ENCODE peak calls at places on chromosomes 4 and X, in four cellular contexts. U is upper lobe of left lung, F is body of pancreas, M is hepatocyte. N is an unnamed sample.
A peak's percentile ranks its signal among the peaks of the same experiment; 100 is the strongest.

GRCh38 chr4:124266706-124267105 is 445.8 kb downstream of the ANKRD50 start:
- DNase-seq in U (no peak), F (no peak), M (no peak), N (no peak)

GRCh38 chr4:25095756-25096552 is 64.3 kb downstream of the SEPSECS start:
- DNase-seq in U (no peak), F (no peak), M (no peak), N (no peak)

GRCh38 chr4:168484626-168485025 is 4.3 kb upstream of the DDX60L start:
- DNase-seq in U (no peak), F (no peak), M (peak; percentile 5), N (no peak)

GRCh38 chrX:8868906-8869305 is 67.7 kb upstream of the FAM9A start:
- DNase-seq in U (no peak), F (no peak), M (no peak), N (no peak)

GRCh38 chrX:154401918-154402621 is 3.9 kb downstream of the RPL10 start:
- DNase-seq in U (no peak), F (no peak), M (peak; percentile 5), N (no peak)

GRCh38 chr4:76067652-76068286 is 6.7 kb upstream of the ART3 start:
- DNase-seq in U (peak; percentile 69), F (peak; percentile 88), M (peak; percentile 86), N (peak; percentile 83)

GRCh38 chr4:66991521-66991920 is 553.8 kb downstream of the CENPC start:
- DNase-seq in U (no peak), F (no peak), M (no peak), N (no peak)

GRCh38 chr4:87559090-87559837 is 30.1 kb upstream of the SPARCL1 start:
- DNase-seq in U (peak; percentile 25), F (no peak), M (no peak), N (peak; percentile 95)

GRCh38 chrX:111680988-111681779 is at the start of gene ALG13:
- DNase-seq in U (peak; percentile 89), F (peak; percentile 88), M (peak; percentile 97), N (peak; percentile 89)

GRCh38 chr4:53932784-53933183 is 131.6 kb downstream of the CHIC2 start:
- DNase-seq in U (no peak), F (no peak), M (no peak), N (no peak)

GRCh38 chrX:56248492-56248891 is 16.3 kb downstream of the KLF8 start:
- DNase-seq in U (peak; percentile 36), F (peak; percentile 47), M (peak; percentile 65), N (peak; percentile 67)

GRCh38 chr4:126441173-126441810 is 1126.5 kb downstream of the FAT4 start:
- DNase-seq in U (no peak), F (no peak), M (no peak), N (no peak)

GRCh38 chrX:80331285-80331684 is 89.0 kb upstream of the TENT5D start:
- DNase-seq in U (no peak), F (no peak), M (no peak), N (no peak)

GRCh38 chrX:80334583-80334982 is 85.7 kb upstream of the TENT5D start:
- DNase-seq in U (no peak), F (no peak), M (no peak), N (no peak)

DNA sequence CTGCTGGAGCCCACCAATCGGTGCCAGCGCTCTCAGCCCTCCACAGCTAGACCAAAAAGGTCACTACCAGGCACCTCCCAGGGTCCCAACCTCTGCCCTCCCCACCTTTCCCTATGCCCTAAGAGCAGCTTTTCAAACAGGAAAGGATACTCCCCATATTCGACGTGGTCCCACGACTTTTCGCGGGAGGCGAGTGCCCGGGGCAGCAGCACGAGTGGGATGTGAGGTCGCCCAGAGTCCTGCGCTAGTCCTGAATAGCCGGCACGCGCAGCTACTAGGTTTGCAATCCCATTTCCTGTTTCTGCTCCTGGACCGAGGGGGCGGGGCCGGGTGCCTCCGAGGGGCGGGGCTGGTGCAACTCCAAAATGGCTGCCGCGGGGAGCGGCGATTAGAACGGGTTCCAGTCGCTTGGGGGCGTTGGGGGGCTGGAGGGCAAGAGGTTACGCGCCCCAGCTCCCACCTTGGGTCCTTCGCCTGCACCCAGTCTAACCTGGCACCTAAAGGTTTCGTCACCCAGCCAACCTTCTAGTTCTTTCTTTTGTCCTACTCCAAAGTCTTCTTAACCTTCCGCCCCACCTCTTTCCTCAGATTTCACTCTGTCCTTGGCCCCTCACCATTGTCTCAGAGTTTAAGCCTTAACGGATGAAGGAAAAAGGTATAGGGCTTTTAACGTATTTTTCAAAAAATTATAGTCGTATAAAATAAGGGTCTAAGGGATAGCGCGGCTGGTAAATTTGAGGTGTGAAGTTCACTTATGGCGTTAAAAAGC is 85.0 kb upstream of the TENT5D start:
- DNase-seq in U (peak; percentile 51), F (peak; percentile 64), M (peak; percentile 84), N (no peak)
- H3K27ac ChIP-seq in U (no peak overlapping the region), F (no peak overlapping the region), M (peak overlapping the region; percentile 17), N (no peak overlapping the region)

GRCh38 chrX:51395807-51396728 is 63.4 kb downstream of the NUDT10 start:
- DNase-seq in U (peak; percentile 24), F (peak; percentile 13), M (no peak), N (peak; percentile 77)
- TF ChIP-seq CTCF in U (no peak), F (peak; percentile 27), M (no peak), N (peak; percentile 3)

GRCh38 chr4:143262838-143263237 is 73.8 kb upstream of the GAB1 start:
- DNase-seq in U (no peak), F (no peak), M (no peak), N (no peak)
- H3K27ac ChIP-seq in U (no peak overlapping the region), F (no peak overlapping the region), M (no peak overlapping the region), N (no peak overlapping the region)

DNA sequence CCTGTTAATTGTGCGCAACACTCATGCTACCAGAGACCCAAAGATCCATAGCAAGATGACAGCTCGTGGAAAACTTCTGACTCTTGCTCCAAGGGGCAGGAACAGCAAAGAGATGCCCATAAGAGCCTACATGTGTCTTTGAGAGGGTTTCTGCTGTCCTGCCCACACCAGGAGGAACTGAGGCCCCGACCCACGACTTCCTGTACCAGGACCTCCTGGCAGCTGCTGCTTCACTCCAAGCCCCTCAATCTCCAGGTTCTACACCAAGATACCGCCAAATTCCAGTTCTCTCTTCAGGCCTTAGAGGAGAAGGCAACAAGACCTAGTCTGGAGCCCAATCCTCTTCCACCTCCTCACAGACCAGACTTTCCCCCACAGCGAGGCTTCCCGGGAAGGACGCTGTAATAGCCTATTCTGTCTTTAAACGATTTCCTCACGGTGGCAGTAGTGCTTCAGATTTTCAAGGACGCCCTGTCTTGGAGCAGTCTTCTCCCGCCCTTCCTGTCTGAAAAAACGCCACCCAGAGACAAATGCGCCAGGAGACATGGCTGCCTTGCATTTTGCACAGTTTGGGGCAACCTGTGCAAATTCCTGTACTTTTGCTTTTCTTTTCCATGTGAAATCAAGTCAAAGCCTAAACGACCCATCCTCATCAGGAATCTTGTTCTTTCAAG is 230.2 kb upstream of the STK26 start:
- DNase-seq in U (peak; percentile 84), F (peak; percentile 18), M (no peak), N (peak; percentile 89)
- TF ChIP-seq CTCF in U (peak; percentile 32), F (no peak), M (no peak), N (peak; percentile 33)

DNA sequence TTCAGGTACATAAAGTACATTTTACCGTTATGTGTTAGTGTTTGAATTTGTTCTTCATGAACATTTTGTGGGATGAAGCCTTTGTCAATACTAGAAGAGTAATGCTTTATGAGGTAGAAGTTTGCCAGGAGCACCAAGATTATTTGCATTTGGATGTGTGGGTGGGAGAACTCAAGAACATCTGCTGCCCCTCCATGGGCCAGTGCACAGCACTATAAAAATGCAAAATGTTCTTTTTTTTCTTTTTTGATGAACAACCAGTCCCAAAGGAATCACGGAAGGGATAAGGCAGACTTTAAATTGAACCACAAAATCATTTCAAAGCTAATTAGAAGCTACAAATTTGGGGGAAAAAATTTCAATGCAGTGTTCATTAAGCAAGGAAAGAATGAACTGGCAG is 300.3 kb upstream of the NWD2 start:
- DNase-seq in U (no peak), F (no peak), M (no peak), N (no peak)
- H3K27ac ChIP-seq in U (no peak overlapping the region), F (no peak overlapping the region), M (no peak overlapping the region), N (no peak overlapping the region)

GRCh38 chrX:100895365-100896075 is 21.4 kb upstream of the NOX1 start:
- DNase-seq in U (peak; percentile 23), F (peak; percentile 15), M (peak; percentile 28), N (peak; percentile 35)
- TF ChIP-seq CTCF in U (no peak), F (no peak), M (peak; percentile 50), N (peak; percentile 60)

DNA sequence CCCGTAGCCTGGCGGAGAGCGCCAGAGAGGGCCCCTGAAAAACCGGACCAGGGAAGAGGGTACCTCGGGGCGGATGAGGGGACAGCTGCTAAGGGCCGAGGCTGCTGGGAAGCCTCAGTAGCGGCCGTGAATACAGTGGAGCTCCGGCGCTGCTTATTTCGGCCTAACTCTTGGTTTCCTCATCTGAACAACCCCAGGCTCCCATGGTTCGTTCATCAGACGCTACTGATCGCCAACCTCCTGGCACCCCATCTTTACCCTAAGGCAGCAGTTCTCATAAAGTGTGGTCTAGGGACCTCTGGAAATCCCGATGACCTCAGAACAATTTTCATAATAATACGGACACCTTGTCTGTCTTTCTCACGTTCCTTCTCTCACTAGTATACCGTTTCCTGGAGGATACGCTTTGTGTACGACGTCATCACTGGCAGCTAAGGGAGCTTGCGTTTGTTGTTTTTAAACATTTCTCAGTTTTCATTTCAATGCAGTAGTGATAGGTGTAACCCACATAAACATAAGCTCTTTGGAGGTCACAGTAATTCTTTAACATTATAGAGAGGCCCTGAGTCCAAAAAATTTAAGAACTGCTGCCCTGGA is 707 bp upstream of the RAB28 start:
- DNase-seq in U (no peak), F (no peak), M (peak; percentile 29), N (peak; percentile 67)
- H3K27ac ChIP-seq in U (peak overlapping the region; percentile 87), F (peak overlapping the region; percentile 88), M (peak overlapping the region; percentile 97), N (peak overlapping the region; percentile 76)

DNA sequence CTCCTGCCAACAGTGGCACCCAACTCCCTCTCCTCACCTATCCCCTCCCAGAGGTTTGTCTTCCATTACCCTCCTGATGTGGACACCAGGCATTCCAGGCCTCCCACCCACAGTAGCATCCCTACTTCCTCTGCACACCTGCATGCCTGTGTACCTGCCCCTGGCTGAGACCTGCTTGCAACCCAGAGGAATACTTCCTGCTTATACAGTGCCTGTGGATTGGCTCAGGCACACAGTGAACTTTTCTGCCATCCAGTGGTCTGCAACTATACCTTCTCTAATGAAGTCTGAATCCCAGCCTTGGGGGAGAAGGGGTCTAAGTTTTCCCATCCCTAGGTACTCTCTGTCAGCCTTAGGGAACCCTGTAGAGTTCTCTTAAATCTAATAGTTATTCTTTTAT is 169.9 kb downstream of the IQCM start:
- DNase-seq in U (peak; percentile 22), F (no peak), M (peak; percentile 4), N (no peak)
- TF ChIP-seq CTCF in U (no peak), F (no peak), M (no peak), N (no peak)